ENCODE peak calls at places on chromosomes 4 and X, in four cellular contexts. V is astrocyte, R is adrenal gland, M is breast epithelium. E is an unnamed sample.

GRCh38 chr4:53653484-53654053 is 62.3 kb upstream of the LNX1 start:
- DNase-seq in R (peak; percentile 65), V (no peak), M (no peak), E (peak; percentile 2)

GRCh38 chr4:126894963-126895362 is 737.8 kb upstream of the INTU start:
- DNase-seq in V (no peak), R (no peak), M (no peak), E (no peak)

GRCh38 chrX:10833299-10834169 is 213.1 kb upstream of the MID1 start:
- DNase-seq in V (peak; percentile 27), R (no peak), M (peak; percentile 50), E (peak; percentile 16)

GRCh38 chr4:94453534-94453963 is 1.8 kb downstream of the PDLIM5 start:
- DNase-seq in R (no peak), V (no peak), M (no peak), E (no peak)

GRCh38 chr4:119647558-119647957 is 19.0 kb upstream of the PDE5A start:
- DNase-seq in M (no peak), R (no peak), V (no peak), E (no peak)

GRCh38 chrX:16005899-16006298 is 117.5 kb upstream of the GRPR start:
- DNase-seq in V (no peak), R (no peak), M (no peak), E (no peak)

GRCh38 chr4:157888281-157888680 is 284.5 kb downstream of the GASK1B start:
- DNase-seq in M (no peak), R (no peak), V (no peak), E (no peak)

GRCh38 chr4:125938541-125938940 is 623.8 kb downstream of the FAT4 start:
- DNase-seq in M (no peak), V (no peak), R (no peak), E (no peak)

GRCh38 chr4:151614532-151614931 is 146.3 kb downstream of the GATB start:
- DNase-seq in M (no peak), R (no peak), V (no peak), E (no peak)

GRCh38 chr4:26076000-26076587 is 162.1 kb downstream of the SMIM20 start:
- DNase-seq in R (no peak), M (no peak), V (peak; percentile 33), E (no peak)

GRCh38 chr4:107255596-107255995 is 219.5 kb upstream of the DKK2 start:
- DNase-seq in V (peak; percentile 53), M (no peak), R (no peak), E (no peak)

GRCh38 chr4:53847935-53848334 is 216.5 kb downstream of the CHIC2 start:
- DNase-seq in R (no peak), V (no peak), M (no peak), E (no peak)

GRCh38 chr4:141502755-141503154 is 133.6 kb upstream of the IL15 start:
- DNase-seq in V (no peak), M (no peak), R (no peak), E (no peak)

GRCh38 chrX:41029332-41029731 is 55.9 kb upstream of the USP9X start:
- DNase-seq in M (no peak), R (no peak), V (no peak), E (no peak)

GRCh38 chrX:145727476-145727875 is 90.2 kb upstream of the SLITRK2 start:
- DNase-seq in R (no peak), M (no peak), V (no peak), E (no peak)

GRCh38 chr4:87093443-87094123 is 126.8 kb downstream of the KLHL8 start:
- DNase-seq in M (no peak), V (peak; percentile 39), R (no peak), E (no peak)

GRCh38 chr4:118773082-118773792 is 62.7 kb downstream of the SEC24D start:
- DNase-seq in V (peak; percentile 25), M (no peak), R (no peak), E (no peak)

GRCh38 chr4:152900395-152900794 is 35.7 kb upstream of the FHDC1 start:
- DNase-seq in V (no peak), R (no peak), M (no peak), E (no peak)

GRCh38 chr4:1009647-1010521 is 1.5 kb upstream of the FGFRL1 start:
- DNase-seq in R (peak; percentile 68), V (no peak), M (peak; percentile 74), E (no peak)

GRCh38 chrX:13938766-13939530 is 90.7 kb downstream of the GEMIN8 start:
- DNase-seq in R (no peak), M (no peak), V (no peak), E (no peak)

GRCh38 chrX:129665916-129666644 is 11.3 kb upstream of the APLN start:
- DNase-seq in V (peak; percentile 71), R (peak; percentile 71), M (no peak), E (peak; percentile 48)

GRCh38 chr4:19774690-19775256 is 476.9 kb upstream of the SLIT2 start:
- DNase-seq in M (no peak), R (no peak), V (no peak), E (no peak)

GRCh38 chrX:83819304-83819703 is 41.6 kb upstream of the CYLC1 start:
- DNase-seq in R (no peak), V (no peak), M (no peak), E (no peak)

GRCh38 chr4:184694412-184694956 is 39.4 kb downstream of the CENPU start:
- DNase-seq in V (no peak), R (no peak), M (no peak), E (no peak)

GRCh38 chr4:1323635-1324442 is 23.2 kb upstream of the UVSSA start:
- DNase-seq in V (peak; percentile 99), R (no peak), M (no peak), E (peak; percentile 79)

GRCh38 chr4:120443111-120443510 is 376.5 kb upstream of the MAD2L1 start:
- DNase-seq in V (no peak), R (no peak), M (no peak), E (no peak)

GRCh38 chr4:156677136-156677535 is 294.5 kb downstream of the PDGFC start:
- DNase-seq in M (no peak), R (no peak), V (peak; percentile 51), E (no peak)

GRCh38 chr4:80016506-80016905 is 56.5 kb downstream of the ANTXR2 start:
- DNase-seq in R (no peak), V (peak; percentile 68), M (no peak), E (no peak)

GRCh38 chrX:16386126-16386525 is 218.8 kb downstream of the MAGEB17 start:
- DNase-seq in R (no peak), V (peak; percentile 12), M (no peak), E (no peak)

GRCh38 chr4:83019794-83020497 is 9.3 kb upstream of the LIN54 start:
- DNase-seq in M (no peak), V (no peak), R (no peak), E (no peak)

GRCh38 chr4:147044241-147044640 is 98.6 kb upstream of the TTC29 start:
- DNase-seq in M (no peak), R (no peak), V (no peak), E (no peak)

GRCh38 chrX:7789200-7789599 is 53.8 kb upstream of the VCX start:
- DNase-seq in M (no peak), V (no peak), R (no peak), E (no peak)

GRCh38 chr4:112251044-112251632 is 19.6 kb downstream of the AP1AR start:
- DNase-seq in V (no peak), R (no peak), M (no peak), E (no peak)

GRCh38 chr4:112247021-112247420 is 15.4 kb downstream of the AP1AR start:
- DNase-seq in V (no peak), M (no peak), R (no peak), E (no peak)

DNA sequence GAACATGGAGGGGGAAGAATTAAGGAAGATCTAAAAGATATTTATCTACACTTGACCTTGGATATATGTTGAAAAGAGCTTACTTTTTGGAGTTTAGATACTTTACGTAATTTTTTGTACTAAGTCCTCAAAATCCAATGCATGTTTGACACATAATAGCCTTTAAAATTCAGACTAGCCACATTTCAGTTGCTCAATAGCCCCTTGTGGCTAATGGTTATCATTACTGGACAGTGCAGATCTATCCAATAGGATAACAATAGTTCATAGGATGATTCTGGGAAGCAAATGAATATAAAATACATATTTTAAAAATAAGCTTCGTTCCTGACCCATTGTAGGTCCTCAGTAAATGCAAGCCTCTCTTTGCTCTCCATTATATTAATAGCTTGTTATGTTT is 13.8 kb downstream of the AP1AR start:
- DNase-seq in R (no peak), V (no peak), M (no peak), E (no peak)
- TF ChIP-seq CTCF in R (no peak), V (peak; percentile 11), M (no peak), E (no peak)

GRCh38 chr4:6875431-6875831 is 34.2 kb upstream of the TBC1D14 start:
- DNase-seq in V (no peak), M (no peak), R (peak; percentile 73), E (no peak)

GRCh38 chr4:6876440-6876839 is 33.2 kb upstream of the TBC1D14 start:
- DNase-seq in R (no peak), V (peak; percentile 47), M (no peak), E (no peak)

GRCh38 chr4:6873291-6873690 is 36.3 kb upstream of the TBC1D14 start:
- DNase-seq in V (no peak), M (no peak), R (no peak), E (no peak)

GRCh38 chr4:6877070-6877469 is 32.6 kb upstream of the TBC1D14 start:
- DNase-seq in M (no peak), V (no peak), R (no peak), E (no peak)

GRCh38 chr4:6873792-6874461 is 35.7 kb upstream of the TBC1D14 start:
- DNase-seq in V (peak; percentile 23), M (peak; percentile 68), R (peak; percentile 90), E (no peak)
- H3K36me3 ChIP-seq in V (peaks cover 33% of the 10 kb centered on the region), M (peaks cover 2% of the 10 kb centered on the region), R (no peaks in the 10 kb centered on the region), E (peaks cover 7% of the 10 kb centered on the region)

GRCh38 chrX:19866626-19867410 is 20.6 kb downstream of the SH3KBP1 start:
- DNase-seq in M (no peak), V (no peak), R (no peak), E (no peak)
- H3K4me3 ChIP-seq in M (no peak overlapping the region), V (no peak overlapping the region), R (no peak overlapping the region), E (no peak overlapping the region)

DNA sequence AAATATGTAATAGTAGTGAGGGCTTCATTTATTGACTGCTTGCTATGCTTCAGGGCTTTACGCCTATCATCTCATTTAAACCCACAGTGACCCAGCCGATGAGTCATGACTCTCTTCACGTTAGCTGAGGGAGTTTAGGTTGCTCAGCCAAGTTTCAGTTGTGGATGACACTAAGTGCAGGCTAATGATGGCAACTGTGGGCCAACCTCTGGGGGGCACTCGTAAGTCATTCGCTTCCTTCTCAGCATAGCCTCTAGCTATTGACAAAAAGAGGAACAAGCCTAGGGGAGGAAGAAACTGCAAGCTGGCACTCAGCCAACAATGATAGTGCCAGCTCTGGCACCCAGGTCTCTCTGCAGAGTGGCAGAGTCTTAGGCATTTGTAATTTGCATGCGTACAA is 325.0 kb downstream of the ARHGAP10 start:
- DNase-seq in M (no peak), R (peak; percentile 81), V (peak; percentile 72), E (no peak)
- TF ChIP-seq CTCF in M (no peak), R (no peak), V (peak; percentile 8), E (no peak)

GRCh38 chr4:77045490-77045889 is 30.3 kb downstream of the CCNI start:
- DNase-seq in R (no peak), M (no peak), V (no peak), E (no peak)
- H3K36me3 ChIP-seq in R (no peaks in the 10 kb centered on the region), M (no peaks in the 10 kb centered on the region), V (peaks cover 29% of the 10 kb centered on the region), E (peaks cover 3% of the 10 kb centered on the region)